ENCODE peak calls at places on chromosomes 3 and 15, in four cellular contexts. One of them, this sample, is unnamed. For H3K4me1, the result is how much of the 10 kb centered on the place peaks cover.

GRCh38 chr3:58217209-58217811 is 6.5 kb upstream of the DNASE1L3 start:
- DNase-seq in GM12878: no peak
- DNase-seq in SK-N-SH: peak
- DNase-seq in K562: no peak
- DNase-seq in this sample: peak

GRCh38 chr15:81304226-81304625 is 19.7 kb downstream of the STARD5 start:
- DNase-seq in SK-N-SH: no peak
- DNase-seq in GM12878: no peak
- DNase-seq in K562: no peak
- DNase-seq in this sample: no peak

GRCh38 chr3:144770813-144771400 is 799.3 kb downstream of the DIPK2A start:
- DNase-seq in SK-N-SH: no peak
- DNase-seq in GM12878: no peak
- DNase-seq in K562: no peak
- DNase-seq in this sample: peak

GRCh38 chr3:143002083-143002712 is 828 bp downstream of the U2SURP start:
- DNase-seq in K562: peak
- DNase-seq in GM12878: no peak
- DNase-seq in SK-N-SH: peak
- DNase-seq in this sample: peak

GRCh38 chr15:86776120-86776519 is 696.4 kb downstream of the AGBL1 start:
- DNase-seq in GM12878: no peak
- DNase-seq in K562: no peak
- DNase-seq in SK-N-SH: no peak
- DNase-seq in this sample: no peak

GRCh38 chr15:100783760-100784492 is 95.7 kb upstream of the ALDH1A3 start:
- DNase-seq in GM12878: no peak
- DNase-seq in SK-N-SH: no peak
- DNase-seq in K562: no peak
- DNase-seq in this sample: no peak

GRCh38 chr3:123258359-123258758 is 56.6 kb downstream of the SEC22A start:
- DNase-seq in SK-N-SH: no peak
- DNase-seq in K562: no peak
- DNase-seq in GM12878: no peak
- DNase-seq in this sample: no peak

GRCh38 chr3:59321881-59322540 is 272.2 kb upstream of the CFAP20DC start:
- DNase-seq in SK-N-SH: no peak
- DNase-seq in K562: no peak
- DNase-seq in GM12878: no peak
- DNase-seq in this sample: no peak

GRCh38 chr3:190205739-190206138 is 85.0 kb upstream of the P3H2 start:
- DNase-seq in SK-N-SH: no peak
- DNase-seq in K562: no peak
- DNase-seq in GM12878: peak
- DNase-seq in this sample: no peak

GRCh38 chr15:74564182-74564581 is 23.2 kb downstream of the ARID3B start:
- DNase-seq in SK-N-SH: no peak
- DNase-seq in GM12878: no peak
- DNase-seq in K562: no peak
- DNase-seq in this sample: no peak

GRCh38 chr3:53426918-53427317 is 67.5 kb upstream of the CACNA1D start:
- DNase-seq in K562: peak
- DNase-seq in GM12878: no peak
- DNase-seq in SK-N-SH: no peak
- DNase-seq in this sample: peak

GRCh38 chr3:186099178-186099577 is 9.7 kb downstream of the ETV5 start:
- DNase-seq in K562: no peak
- DNase-seq in GM12878: no peak
- DNase-seq in SK-N-SH: peak
- DNase-seq in this sample: no peak

GRCh38 chr15:72375501-72375845 is 341 bp downstream of the HEXA start:
- DNase-seq in K562: no peak
- DNase-seq in GM12878: no peak
- DNase-seq in SK-N-SH: no peak
- DNase-seq in this sample: no peak

GRCh38 chr3:37024820-37025405 is 31.6 kb downstream of the MLH1 start:
- DNase-seq in SK-N-SH: no peak
- DNase-seq in K562: no peak
- DNase-seq in GM12878: peak
- DNase-seq in this sample: no peak

GRCh38 chr15:69679623-69680228 is 227.1 kb downstream of the RPLP1 start:
- DNase-seq in K562: no peak
- DNase-seq in GM12878: peak
- DNase-seq in SK-N-SH: no peak
- DNase-seq in this sample: no peak

GRCh38 chr3:69948246-69948862 is 51.2 kb upstream of the SAMMSON start:
- DNase-seq in GM12878: no peak
- DNase-seq in K562: peak
- DNase-seq in SK-N-SH: peak
- DNase-seq in this sample: peak

GRCh38 chr3:188692700-188693099 is 479.1 kb upstream of the TPRG1 start:
- DNase-seq in GM12878: no peak
- DNase-seq in SK-N-SH: no peak
- DNase-seq in K562: no peak
- DNase-seq in this sample: no peak

GRCh38 chr3:188690932-188691331 is 480.8 kb upstream of the TPRG1 start:
- DNase-seq in GM12878: no peak
- DNase-seq in K562: no peak
- DNase-seq in SK-N-SH: no peak
- DNase-seq in this sample: no peak

GRCh38 chr3:188687389-188687788 is 484.4 kb upstream of the TPRG1 start:
- DNase-seq in K562: no peak
- DNase-seq in SK-N-SH: no peak
- DNase-seq in GM12878: no peak
- DNase-seq in this sample: no peak

GRCh38 chr3:188689101-188689574 is 482.6 kb upstream of the TPRG1 start:
- DNase-seq in SK-N-SH: no peak
- DNase-seq in GM12878: no peak
- DNase-seq in K562: no peak
- DNase-seq in this sample: no peak

GRCh38 chr3:188690076-188690475 is 481.7 kb upstream of the TPRG1 start:
- DNase-seq in SK-N-SH: no peak
- DNase-seq in GM12878: no peak
- DNase-seq in K562: no peak
- DNase-seq in this sample: no peak
- H3K4me1 ChIP-seq in SK-N-SH: under half
- H3K4me1 ChIP-seq in GM12878: under half
- H3K4me1 ChIP-seq in K562: under half
- H3K4me1 ChIP-seq in this sample: under half

DNA sequence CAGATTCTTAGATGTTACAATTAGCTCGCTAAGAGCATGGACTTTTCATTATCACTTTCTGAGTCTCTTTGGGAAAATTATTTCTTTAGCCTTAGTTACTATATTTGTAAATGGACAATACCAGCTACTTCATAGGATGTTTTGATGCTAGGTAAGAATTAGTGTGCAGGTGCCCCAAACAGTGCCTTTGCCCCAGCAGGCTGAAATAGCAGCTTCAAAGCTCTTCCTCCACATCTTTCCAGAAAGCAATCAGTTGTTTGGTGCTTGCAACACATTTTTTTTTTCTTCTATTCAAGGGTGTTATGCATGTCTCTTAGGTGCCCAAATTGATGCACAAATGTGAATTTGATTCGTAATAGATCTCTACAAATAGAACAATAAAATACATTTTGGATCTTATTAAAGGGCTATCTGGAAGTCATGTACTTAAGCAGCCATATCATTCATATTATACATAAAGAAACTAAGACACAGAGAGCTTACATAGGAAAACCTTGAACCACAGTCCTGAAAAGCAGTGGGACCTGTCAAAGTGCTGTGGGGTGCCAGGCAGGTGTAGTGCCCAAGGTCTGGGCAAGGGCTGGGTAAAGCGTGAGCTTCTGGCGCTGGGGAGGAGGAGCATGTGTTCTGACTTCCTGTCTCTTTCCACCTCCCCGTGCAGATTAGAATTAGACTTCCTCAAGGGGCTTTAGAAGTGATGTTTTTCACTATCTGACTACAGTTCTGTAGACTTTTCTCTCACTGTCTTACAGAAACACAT is 62.9 kb downstream of the FNDC3B start:
- DNase-seq in K562: no peak
- DNase-seq in SK-N-SH: no peak
- DNase-seq in GM12878: no peak
- DNase-seq in this sample: no peak
- TF ChIP-seq USF2 in K562: no peak
- TF ChIP-seq USF2 in SK-N-SH: no peak
- TF ChIP-seq USF2 in GM12878: no peak
- TF ChIP-seq USF2 in this sample: no peak

DNA sequence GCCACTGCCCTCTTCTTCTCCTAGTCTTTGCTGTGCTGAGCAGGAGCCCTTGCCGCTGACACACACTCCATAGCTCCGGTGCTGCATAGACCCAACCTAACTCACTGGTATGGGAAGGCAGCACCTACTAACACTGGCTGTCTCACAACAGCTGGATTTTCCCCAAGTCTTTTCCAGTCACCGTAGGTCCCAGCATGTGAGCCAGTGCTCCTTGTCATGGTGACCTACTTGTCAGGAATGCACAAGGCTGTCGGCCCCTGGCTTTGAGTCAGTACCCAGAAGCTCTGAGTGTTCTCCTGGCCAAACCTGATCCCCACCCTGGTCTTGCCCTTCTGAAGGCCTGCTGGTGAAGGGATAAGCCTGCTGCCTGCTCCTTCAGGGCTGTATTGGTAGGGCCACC is 25.7 kb downstream of the AMOTL2 start:
- DNase-seq in GM12878: no peak
- DNase-seq in SK-N-SH: no peak
- DNase-seq in K562: no peak
- DNase-seq in this sample: no peak
- TF ChIP-seq FOXM1 in GM12878: no peak
- TF ChIP-seq FOXM1 in SK-N-SH: no peak
- TF ChIP-seq FOXM1 in K562: no peak
- TF ChIP-seq FOXM1 in this sample: no peak

GRCh38 chr3:66489115-66489514 is 11.7 kb downstream of the LRIG1 start:
- DNase-seq in GM12878: no peak
- DNase-seq in K562: no peak
- DNase-seq in SK-N-SH: no peak
- DNase-seq in this sample: no peak

GRCh38 chr3:66490214-66490613 is 10.6 kb downstream of the LRIG1 start:
- DNase-seq in SK-N-SH: no peak
- DNase-seq in GM12878: no peak
- DNase-seq in K562: no peak
- DNase-seq in this sample: no peak

GRCh38 chr3:66490984-66491383 is 9.8 kb downstream of the LRIG1 start:
- DNase-seq in K562: no peak
- DNase-seq in GM12878: no peak
- DNase-seq in SK-N-SH: no peak
- DNase-seq in this sample: no peak

GRCh38 chr3:66488492-66488891 is 12.3 kb downstream of the LRIG1 start:
- DNase-seq in K562: no peak
- DNase-seq in GM12878: no peak
- DNase-seq in SK-N-SH: no peak
- DNase-seq in this sample: no peak

DNA sequence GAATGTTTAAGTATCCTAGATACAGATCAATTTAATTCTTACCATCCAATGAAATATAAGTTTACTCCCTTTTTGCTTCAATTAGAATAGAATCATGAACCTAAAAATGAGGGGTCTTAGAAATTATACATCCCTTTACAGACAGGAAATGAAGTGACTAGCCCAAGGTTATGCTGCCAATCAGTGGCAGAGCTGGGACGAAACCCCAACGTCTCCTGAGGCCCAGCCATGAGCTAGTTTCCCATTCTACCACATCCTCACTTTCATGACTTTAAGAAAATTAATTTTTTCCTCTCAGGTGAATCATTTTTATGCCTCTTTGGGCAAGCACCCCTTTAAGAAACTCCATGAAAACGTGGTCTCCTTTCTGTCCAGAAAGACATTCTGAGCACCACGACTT is 11.2 kb downstream of the LRIG1 start:
- DNase-seq in GM12878: no peak
- DNase-seq in SK-N-SH: no peak
- DNase-seq in K562: no peak
- DNase-seq in this sample: no peak
- H3K4me1 ChIP-seq in GM12878: under half
- H3K4me1 ChIP-seq in SK-N-SH: under half
- H3K4me1 ChIP-seq in K562: under half
- H3K4me1 ChIP-seq in this sample: half or more

GRCh38 chr3:38121832-38122461 is 15.0 kb downstream of the ACAA1 start:
- DNase-seq in GM12878: no peak
- DNase-seq in SK-N-SH: no peak
- DNase-seq in K562: no peak
- DNase-seq in this sample: no peak

GRCh38 chr3:38119802-38120689 is 16.9 kb downstream of the ACAA1 start:
- DNase-seq in GM12878: no peak
- DNase-seq in SK-N-SH: no peak
- DNase-seq in K562: no peak
- DNase-seq in this sample: no peak

GRCh38 chr3:38119248-38119544 is 17.7 kb downstream of the ACAA1 start:
- DNase-seq in K562: no peak
- DNase-seq in SK-N-SH: no peak
- DNase-seq in GM12878: no peak
- DNase-seq in this sample: no peak

GRCh38 chr3:38121451-38121831 is 15.5 kb downstream of the ACAA1 start:
- DNase-seq in GM12878: no peak
- DNase-seq in K562: no peak
- DNase-seq in SK-N-SH: no peak
- DNase-seq in this sample: no peak

DNA sequence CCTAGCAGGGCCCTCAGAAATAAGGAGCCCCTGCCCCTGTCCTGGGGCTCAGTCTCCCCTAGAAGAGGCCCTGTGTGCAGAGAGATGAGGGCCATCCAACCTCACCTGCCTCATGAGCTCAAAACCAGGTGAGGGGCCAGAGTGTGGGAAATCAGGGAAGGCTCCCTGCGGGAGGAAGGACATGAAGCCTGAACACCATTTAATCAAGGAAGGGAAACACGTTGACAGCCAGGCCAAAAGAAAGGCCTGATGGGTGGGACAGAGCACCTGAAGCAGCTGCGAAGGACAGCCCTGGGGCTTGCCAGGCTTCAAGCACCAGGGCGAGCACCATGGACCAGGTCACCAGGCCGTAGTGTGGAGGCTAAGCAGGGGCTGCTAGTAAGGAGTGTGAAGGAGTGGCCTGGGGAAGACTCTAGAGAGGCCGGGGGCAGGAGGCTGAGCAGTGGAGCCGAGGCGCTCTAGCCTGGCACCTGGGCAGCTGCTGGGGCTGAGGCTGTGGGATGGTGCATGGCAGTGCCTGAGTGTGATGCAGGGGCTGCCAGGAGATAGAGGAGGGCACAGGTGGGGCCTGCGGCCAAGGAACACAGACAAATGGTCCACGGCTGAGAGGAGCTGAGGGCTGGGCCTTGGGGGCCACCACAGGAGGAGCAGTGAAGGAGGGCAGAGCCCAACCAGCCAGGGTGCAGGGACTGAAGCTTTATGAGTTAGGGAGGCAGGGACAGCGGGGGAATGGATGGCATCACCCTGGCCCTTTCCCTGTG is 16.1 kb downstream of the ACAA1 start:
- DNase-seq in GM12878: no peak
- DNase-seq in SK-N-SH: no peak
- DNase-seq in K562: no peak
- DNase-seq in this sample: no peak
- TF ChIP-seq USF2 in GM12878: no peak
- TF ChIP-seq USF2 in SK-N-SH: no peak
- TF ChIP-seq USF2 in K562: no peak
- TF ChIP-seq USF2 in this sample: no peak

This sample was measured in HepG2.